ENCODE peak calls at places on chromosomes 11 and 22, in five cellular contexts. U is A549, X is transverse colon, S is H1, M is heart left ventricle. K is an unnamed sample.

GRCh38 chr22:43742551-43742950 is 69.6 kb downstream of the EFCAB6 start:
- DNase-seq in U (no peak), X (no peak), S (no peak), M (no peak), K (no peak)

GRCh38 chr11:67507242-67507890 is 596 bp downstream of the CDK2AP2 start:
- DNase-seq in U (peak), X (peak), S (no peak), M (peak), K (peak)

GRCh38 chr11:100557830-100558611 is 129.1 kb upstream of the ARHGAP42 start:
- DNase-seq in U (no peak), X (no peak), S (no peak), M (no peak), K (no peak)

GRCh38 chr11:126901783-126902182 is 98.8 kb downstream of the KIRREL3 start:
- DNase-seq in U (no peak), X (no peak), S (no peak), M (no peak), K (no peak)

GRCh38 chr22:49308300-49308699 is 519.4 kb downstream of the BRD1 start:
- DNase-seq in U (no peak), X (no peak), S (peak), M (no peak), K (no peak)

GRCh38 chr11:83990160-83990733 is 704.1 kb upstream of the CCDC90B start:
- DNase-seq in U (no peak), X (no peak), S (no peak), M (no peak), K (no peak)

GRCh38 chr22:22687638-22688500 is 43.5 kb downstream of the GGTLC2 start:
- DNase-seq in U (no peak), X (peak), S (no peak), M (no peak), K (peak)

GRCh38 chr11:26150046-26150445 is 181.9 kb upstream of the ANO3 start:
- DNase-seq in U (no peak), X (no peak), S (no peak), M (no peak), K (no peak)

GRCh38 chr11:76771446-76772099 is 11.6 kb upstream of the TSKU start:
- DNase-seq in U (no peak), X (no peak), S (no peak), M (no peak), K (no peak)

GRCh38 chr11:36500315-36500721 is 9.8 kb downstream of the TRAF6 start:
- DNase-seq in U (peak), X (peak), S (no peak), M (peak), K (no peak)

GRCh38 chr22:37623075-37624016 is 14.7 kb downstream of the GGA1 start:
- DNase-seq in U (peak), X (peak), S (peak), M (no peak), K (peak)

GRCh38 chr11:128725630-128726461 is 32.0 kb downstream of the FLI1 start:
- DNase-seq in U (no peak), X (peak), S (no peak), M (no peak), K (no peak)

GRCh38 chr11:69468911-69469885 is 12.3 kb upstream of the LINC01488 start:
- DNase-seq in U (no peak), X (peak), S (no peak), M (no peak), K (peak)

GRCh38 chr11:111729441-111729840 is 36.7 kb downstream of the PPP2R1B start:
- DNase-seq in U (no peak), X (no peak), S (no peak), M (no peak), K (no peak)

GRCh38 chr11:118907749-118908106 is 18.0 kb downstream of the BCL9L start:
- DNase-seq in U (no peak), X (no peak), S (no peak), M (no peak), K (no peak)

GRCh38 chr11:118910309-118911112 is 15.2 kb downstream of the BCL9L start:
- DNase-seq in U (no peak), X (peak), S (peak), M (peak), K (peak)

GRCh38 chr11:118908264-118908663 is 17.5 kb downstream of the BCL9L start:
- DNase-seq in U (no peak), X (no peak), S (no peak), M (no peak), K (no peak)

GRCh38 chr11:118909619-118910308 is 16.0 kb downstream of the BCL9L start:
- DNase-seq in U (no peak), X (no peak), S (peak), M (no peak), K (peak)

GRCh38 chr11:118908931-118909618 is 16.7 kb downstream of the BCL9L start:
- DNase-seq in U (no peak), X (peak), S (peak), M (peak), K (peak)
- TF ChIP-seq POLR2A in U (peak), X (peak), S (peak), M (peak), K (no peak)

DNA sequence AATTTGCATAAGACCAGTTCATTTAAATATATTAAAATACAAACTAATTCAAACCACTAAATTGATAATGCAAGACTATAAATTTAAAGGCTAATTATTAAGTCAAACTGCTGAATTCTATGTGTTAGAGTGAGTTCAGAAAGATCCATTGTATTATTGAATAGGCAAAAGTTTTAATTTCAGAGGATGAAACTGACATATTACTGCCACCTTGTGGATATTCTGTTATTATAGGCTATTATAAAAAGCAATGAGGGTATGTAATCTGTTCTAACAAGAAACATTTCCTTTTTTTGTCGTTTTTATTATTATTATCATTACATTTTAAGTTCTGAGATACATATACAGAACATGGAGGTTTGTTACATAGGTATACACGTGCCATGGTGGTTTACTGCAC is 20.9 kb upstream of the NAALAD2 start:
- DNase-seq in U (no peak), X (no peak), S (no peak), M (no peak), K (no peak)
- TF ChIP-seq CTCF in U (peak), X (peak), S (no peak), M (peak), K (no peak)

GRCh38 chr11:113249786-113250185 is 64.6 kb upstream of the TTC12 start:
- DNase-seq in U (no peak), X (no peak), S (no peak), M (no peak), K (no peak)

GRCh38 chr11:113248702-113249490 is 65.5 kb upstream of the TTC12 start:
- DNase-seq in U (no peak), X (no peak), S (no peak), M (no peak), K (no peak)

GRCh38 chr11:113253406-113253805 is 61.0 kb upstream of the TTC12 start:
- DNase-seq in U (no peak), X (no peak), S (no peak), M (no peak), K (no peak)

GRCh38 chr11:113249491-113249763 is 65.0 kb upstream of the TTC12 start:
- DNase-seq in U (no peak), X (no peak), S (no peak), M (no peak), K (no peak)

GRCh38 chr11:113251281-113251680 is 63.1 kb upstream of the TTC12 start:
- DNase-seq in U (no peak), X (no peak), S (no peak), M (no peak), K (no peak)
- TF ChIP-seq POLR2A in U (no peak), X (no peak), S (no peak), M (no peak), K (no peak)

DNA sequence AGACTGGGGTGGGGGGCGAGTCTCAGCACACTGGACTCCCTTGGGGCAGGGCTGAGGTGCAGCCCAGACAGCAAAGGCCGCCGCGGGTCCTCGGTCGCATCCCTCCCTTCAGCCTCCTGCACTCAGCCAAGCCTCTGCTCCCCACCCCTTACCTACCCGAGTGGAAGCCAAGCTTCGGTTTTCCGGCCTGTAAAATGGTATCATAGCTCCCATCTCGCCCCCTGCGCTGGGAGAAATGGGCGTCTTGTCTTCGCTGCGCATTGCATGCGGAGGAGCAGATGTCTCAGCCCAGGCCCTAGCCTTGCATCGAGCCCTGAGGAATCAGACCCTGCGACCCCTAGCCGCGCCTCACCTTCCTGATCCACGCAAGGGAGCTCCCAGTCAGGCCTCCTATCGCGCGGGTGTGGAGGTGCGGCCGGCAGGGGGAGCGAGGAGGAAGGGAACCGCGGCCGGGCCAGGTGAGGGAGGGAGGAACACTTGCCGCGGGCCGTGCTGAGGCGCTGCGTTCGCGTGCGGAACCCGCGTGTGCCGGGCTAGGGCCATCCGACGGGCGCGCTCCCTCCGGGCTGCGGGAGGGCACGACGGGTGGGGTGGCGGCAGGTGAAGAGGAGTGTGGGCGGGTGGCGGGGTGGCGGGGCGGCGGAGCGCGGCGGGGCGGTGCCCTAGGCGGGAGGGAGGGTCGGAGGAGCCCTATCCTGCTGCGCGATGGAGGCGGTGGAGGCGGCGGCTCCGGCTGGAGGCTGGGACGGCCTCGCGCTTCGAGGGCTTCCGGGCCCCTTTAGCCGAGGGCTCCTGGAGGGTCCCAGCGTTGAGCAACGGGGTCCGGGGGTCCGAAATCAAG is 4.1 kb upstream of the TBX1 start:
- DNase-seq in U (peak), X (peak), S (peak), M (no peak), K (peak)
- TF ChIP-seq CTCF in U (peak), X (peak), S (peak), M (peak), K (peak)

K was measured in thyroid gland.